ENCODE peak calls at places on chromosomes 6 and 20, in nine cellular contexts. W, L, T, M, O, Z, Q, F and G are unnamed samples. For H3K27me3, the result is how much of the 10 kb centered on the place peaks cover.

GRCh38 chr6:131036143-131036542 is 26.9 kb downstream of the EPB41L2 start:
- DNase-seq in Z (no peak), F (no peak), W (no peak), T (no peak), M (no peak), L (no peak), Q (no peak), O (no peak), G (no peak)

GRCh38 chr6:165308926-165309731 is at the start of gene C6orf118:
- DNase-seq in W (no peak), F (peak), Z (no peak), Q (no peak), T (no peak), L (peak), O (no peak), M (no peak), G (peak)

GRCh38 chr6:44245912-44246662 is 814 bp upstream of the HSP90AB1 start:
- DNase-seq in Z (peak), F (no peak), L (peak), T (no peak), M (peak), O (peak), Q (peak), W (peak), G (peak)

GRCh38 chr6:19605624-19606023 is 231.5 kb upstream of the ID4 start:
- DNase-seq in T (no peak), F (no peak), Z (no peak), W (no peak), L (no peak), Q (no peak), M (no peak), O (no peak), G (no peak)

GRCh38 chr6:70672549-70672948 is 4.9 kb downstream of the SMAP1 start:
- DNase-seq in T (no peak), Q (no peak), L (no peak), W (no peak), M (no peak), O (no peak), Z (no peak), F (no peak), G (no peak)

GRCh38 chr6:166760288-166760687 is 133.2 kb upstream of the RPS6KA2 start:
- DNase-seq in L (no peak), F (no peak), Z (peak), O (no peak), M (peak), Q (no peak), T (no peak), W (no peak), G (no peak)

GRCh38 chr6:161033667-161034066 is 42.1 kb downstream of the MAP3K4 start:
- DNase-seq in Z (no peak), Q (no peak), W (no peak), T (no peak), M (no peak), L (no peak), O (peak), F (no peak), G (no peak)

GRCh38 chr6:157607317-157608109 is 215.5 kb upstream of the SNX9 start:
- DNase-seq in M (no peak), F (peak), L (no peak), Q (no peak), Z (no peak), T (no peak), W (no peak), O (no peak), G (no peak)

GRCh38 chr6:134247271-134247833 is 70.6 kb downstream of the SGK1 start:
- DNase-seq in Q (no peak), M (peak), T (no peak), F (no peak), L (peak), Z (peak), W (peak), O (peak), G (no peak)

GRCh38 chr6:100203391-100203790 is 209.4 kb upstream of the MCHR2 start:
- DNase-seq in Q (no peak), M (no peak), W (no peak), O (peak), F (no peak), T (peak), Z (no peak), L (peak), G (no peak)

GRCh38 chr6:133242761-133243590 is 1.8 kb downstream of the EYA4 start:
- DNase-seq in Z (no peak), W (no peak), T (no peak), L (no peak), Q (no peak), M (no peak), O (no peak), F (no peak), G (no peak)

GRCh38 chr6:140663094-140663493 is 1288.6 kb upstream of the CITED2 start:
- DNase-seq in L (no peak), W (no peak), F (no peak), Q (no peak), Z (no peak), T (no peak), M (no peak), O (no peak), G (no peak)

GRCh38 chr6:159114569-159114968 is 54.6 kb upstream of the FNDC1 start:
- DNase-seq in T (no peak), Q (no peak), Z (no peak), L (no peak), O (no peak), M (no peak), W (no peak), F (no peak), G (no peak)

GRCh38 chr6:35054743-35055130 is 86.4 kb downstream of the TCP11 start:
- DNase-seq in M (no peak), O (no peak), L (no peak), Z (no peak), Q (no peak), T (no peak), W (no peak), F (no peak), G (no peak)

GRCh38 chr6:15901141-15902115 is 227.5 kb upstream of the MYLIP start:
- DNase-seq in Z (no peak), Q (no peak), T (no peak), W (no peak), O (no peak), L (peak), F (no peak), M (no peak), G (peak)

GRCh38 chr20:32004963-32005362 is 5.3 kb upstream of the CCM2L start:
- DNase-seq in T (no peak), Z (no peak), O (no peak), W (no peak), L (no peak), F (no peak), Q (no peak), M (no peak), G (peak)

GRCh38 chr20:45611054-45611453 is 18.5 kb upstream of the WFDC10A start:
- DNase-seq in Q (no peak), L (no peak), M (no peak), T (peak), O (peak), W (no peak), F (no peak), Z (no peak), G (no peak)

GRCh38 chr6:158999154-158999668 is 791 bp downstream of the RSPH3 start:
- DNase-seq in O (peak), M (no peak), L (no peak), F (no peak), Q (peak), W (no peak), T (no peak), Z (no peak), G (no peak)

GRCh38 chr20:63401384-63402110 is 40.4 kb upstream of the CHRNA4 start:
- DNase-seq in Q (no peak), Z (no peak), F (no peak), M (no peak), O (no peak), L (no peak), T (no peak), W (no peak), G (no peak)
- H3K27me3 ChIP-seq in Q (under half), Z (under half), F (under half), M (under half), O (under half), L (under half), T (under half), W (under half), G (under half)

GRCh38 chr6:32860674-32861073 is 6.7 kb downstream of the PSMB9 start:
- DNase-seq in M (no peak), O (no peak), T (no peak), L (no peak), Q (no peak), W (no peak), Z (no peak), F (no peak), G (no peak)

GRCh38 chr6:32855467-32856174 is 1.6 kb downstream of the PSMB9 start:
- DNase-seq in Z (no peak), F (no peak), W (no peak), T (no peak), M (no peak), Q (no peak), L (no peak), O (peak), G (no peak)

GRCh38 chr6:32854376-32855178 is 585 bp downstream of the PSMB9 start:
- DNase-seq in F (no peak), O (peak), L (peak), Q (no peak), M (peak), Z (peak), W (peak), T (no peak), G (no peak)

GRCh38 chr6:32857156-32857891 is 3.3 kb downstream of the PSMB9 start:
- DNase-seq in M (no peak), Z (no peak), Q (no peak), O (no peak), T (no peak), W (no peak), F (no peak), L (no peak), G (no peak)

GRCh38 chr6:32858194-32858593 is 4.2 kb downstream of the PSMB9 start:
- DNase-seq in L (no peak), T (no peak), O (no peak), Z (no peak), F (no peak), Q (no peak), W (no peak), M (no peak), G (no peak)
- H3K27me3 ChIP-seq in L (under half), T (under half), O (under half), Z (under half), F (under half), Q (under half), W (under half), M (under half), G (under half)

DNA sequence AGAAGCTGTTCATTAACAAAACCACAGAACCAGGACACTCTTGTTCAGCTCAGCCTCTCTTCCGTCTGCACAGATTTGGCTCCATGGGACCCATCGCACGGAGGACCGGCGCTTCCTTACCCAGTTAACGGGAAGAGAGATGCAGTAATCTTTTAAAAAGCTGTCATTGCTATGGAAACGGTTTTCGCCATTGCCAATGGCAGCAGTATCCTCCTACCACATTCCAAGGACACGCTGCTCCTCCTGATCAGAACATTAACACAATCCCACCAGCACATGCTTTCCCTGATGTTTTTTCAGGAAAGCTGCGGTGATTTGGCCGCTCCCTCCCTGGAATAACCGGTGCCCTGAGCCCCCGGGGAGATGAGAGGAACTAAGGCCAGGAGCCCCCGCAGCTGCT is 2.8 kb downstream of the BNIP5 start:
- DNase-seq in F (no peak), Q (no peak), L (no peak), O (no peak), M (no peak), Z (no peak), T (no peak), W (no peak), G (no peak)
- H3K27me3 ChIP-seq in F (under half), Q (under half), L (under half), O (under half), M (under half), Z (under half), T (half or more), W (under half), G (under half)

GRCh38 chr20:2748551-2749342 is 51.7 kb downstream of the CPXM1 start:
- DNase-seq in O (no peak), L (no peak), T (no peak), M (no peak), Q (no peak), Z (no peak), W (no peak), F (no peak), G (no peak)

GRCh38 chr20:2745936-2746635 is 53.5 kb downstream of the EBF4 start:
- DNase-seq in W (no peak), M (no peak), Z (no peak), T (no peak), O (no peak), Q (no peak), L (no peak), F (no peak), G (no peak)

GRCh38 chr20:2745060-2745910 is 52.7 kb downstream of the EBF4 start:
- DNase-seq in O (no peak), W (no peak), M (no peak), Z (no peak), F (no peak), T (no peak), L (no peak), Q (no peak), G (no peak)

GRCh38 chr20:2747676-2748235 is 52.7 kb downstream of the CPXM1 start:
- DNase-seq in W (no peak), Z (no peak), L (no peak), Q (no peak), O (no peak), M (no peak), T (no peak), F (no peak), G (no peak)

DNA sequence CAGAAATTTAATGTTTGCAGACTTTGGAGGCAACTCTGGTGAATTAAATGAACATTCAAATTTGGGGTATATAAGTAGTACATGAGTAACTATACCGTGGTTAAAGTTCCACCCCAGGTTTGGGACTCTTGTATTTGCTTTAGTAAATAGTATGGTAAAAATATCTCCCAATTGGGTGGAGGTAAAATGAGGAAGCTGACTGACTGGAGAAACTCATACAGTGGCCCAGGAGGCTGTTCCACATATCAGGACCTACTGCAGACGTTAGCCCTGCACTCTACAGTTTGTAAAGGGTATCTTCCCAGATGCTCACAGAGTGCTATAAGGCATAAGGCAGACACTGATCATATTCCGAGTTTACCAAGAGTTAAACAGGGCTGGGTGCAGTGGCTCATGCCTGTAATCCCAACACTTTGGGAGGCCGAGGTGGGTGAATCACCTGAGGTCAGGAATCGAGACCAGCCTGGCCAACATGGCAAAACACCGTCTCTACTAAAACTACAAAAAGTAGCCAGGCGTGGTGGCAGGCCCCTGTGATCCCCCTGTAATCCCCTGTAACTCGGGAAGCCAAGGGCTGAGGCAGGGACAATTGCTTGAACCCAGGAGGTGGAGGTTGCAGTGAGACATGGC is 53.7 kb downstream of the CPXM1 start:
- DNase-seq in Q (no peak), O (no peak), Z (no peak), M (no peak), W (no peak), T (no peak), F (no peak), L (no peak), G (no peak)
- H3K27me3 ChIP-seq in Q (under half), O (under half), Z (under half), M (under half), W (under half), T (under half), F (under half), L (under half), G (under half)

DNA sequence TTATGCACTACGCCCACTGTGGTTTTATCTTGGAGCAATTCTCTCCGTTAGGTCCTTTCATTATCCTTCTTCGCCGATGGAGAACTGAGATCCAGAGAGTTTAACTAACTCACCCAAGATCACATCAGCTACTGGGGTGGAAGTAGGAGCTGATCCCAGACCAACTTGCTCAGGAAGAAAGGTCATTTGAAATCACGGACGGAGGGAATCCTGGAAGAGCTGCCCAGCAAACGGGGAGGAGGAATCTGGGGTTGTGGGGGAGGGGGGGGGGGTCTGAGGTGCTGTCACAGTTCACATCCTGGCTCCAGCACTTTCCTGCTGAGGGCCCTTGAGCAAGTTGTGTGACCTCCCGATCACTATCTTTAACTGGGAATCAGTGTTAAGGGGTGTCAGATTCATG is 62.0 kb downstream of the NPEPL1 start:
- DNase-seq in L (no peak), T (no peak), Z (no peak), Q (no peak), M (no peak), O (no peak), W (no peak), F (no peak), G (no peak)
- H3K27me3 ChIP-seq in L (under half), T (under half), Z (under half), Q (under half), M (under half), O (under half), W (under half), F (under half), G (under half)

GRCh38 chr6:114058435-114058834 is 87.5 kb upstream of the HDAC2 start:
- DNase-seq in Z (no peak), Q (no peak), W (no peak), O (no peak), L (no peak), F (no peak), T (peak), M (no peak), G (no peak)
- H3K27me3 ChIP-seq in Z (under half), Q (under half), W (under half), O (under half), L (under half), F (under half), T (under half), M (under half), G (under half)

DNA sequence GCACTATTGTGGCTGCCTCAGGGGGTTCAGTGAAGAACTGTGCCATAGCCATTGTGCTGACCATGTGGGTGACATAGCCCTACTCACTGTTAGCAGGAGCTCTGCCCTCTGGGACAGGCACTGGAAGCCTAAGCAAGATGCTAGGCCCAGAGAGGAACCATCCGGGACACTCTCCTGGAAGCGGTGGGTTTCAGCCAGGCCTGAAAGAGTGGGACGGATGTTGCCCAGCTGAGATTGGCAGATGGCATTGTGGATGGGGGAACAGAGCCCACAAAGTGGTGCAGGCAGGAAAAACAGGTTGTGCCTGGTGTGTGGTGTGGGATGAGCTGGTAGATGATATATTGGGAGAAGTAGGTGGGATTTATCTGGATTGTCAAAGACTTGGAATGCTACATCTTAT is 40.1 kb downstream of the DLGAP4 start:
- DNase-seq in M (no peak), O (no peak), Z (no peak), L (no peak), W (no peak), T (no peak), Q (no peak), F (no peak), G (no peak)
- H3K27me3 ChIP-seq in M (under half), O (under half), Z (under half), L (under half), W (under half), T (under half), Q (under half), F (under half), G (under half)

GRCh38 chr6:168439791-168440491 is 1.0 kb upstream of the SMOC2 start:
- DNase-seq in Z (no peak), O (no peak), Q (no peak), W (no peak), F (no peak), T (no peak), M (no peak), L (no peak), G (no peak)
- H3K27me3 ChIP-seq in Z (half or more), O (under half), Q (under half), W (under half), F (under half), T (under half), M (under half), L (half or more), G (under half)

DNA sequence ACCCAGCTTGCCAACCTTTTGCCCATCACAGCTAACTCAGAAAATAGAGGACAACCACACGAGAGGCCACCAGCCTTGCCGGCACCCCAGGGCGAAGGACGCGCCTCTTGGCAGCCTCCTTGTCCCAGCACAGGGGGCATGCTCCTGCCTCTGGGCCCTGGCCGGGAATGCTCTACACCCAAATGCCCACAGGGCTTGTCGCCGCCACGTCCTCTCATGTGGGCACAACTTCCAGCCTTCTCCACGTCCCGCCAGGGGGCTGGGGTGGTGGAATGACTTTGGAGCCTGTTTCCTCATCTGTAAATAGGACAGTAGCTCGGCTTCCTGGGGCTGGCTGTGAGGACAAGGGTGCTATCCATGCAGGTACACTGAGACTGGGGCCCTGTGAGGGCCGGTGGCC is 152.4 kb upstream of the MLN start:
- DNase-seq in F (no peak), L (no peak), Q (no peak), T (no peak), O (no peak), M (no peak), Z (no peak), W (no peak), G (no peak)
- H3K27me3 ChIP-seq in F (under half), L (under half), Q (under half), T (under half), O (under half), M (under half), Z (under half), W (under half), G (under half)